ENCODE peak calls at places on chromosomes 11 and 22, in nine cellular contexts. B, U, Z, D, J, P, S, E and T are unnamed samples.

GRCh38 chr11:68164437-68164836 is 43.2 kb upstream of the CHKA start:
- DNase-seq in J (no peak), B (peak), D (no peak), U (no peak), Z (no peak), S (peak), E (no peak), P (peak), T (peak)

GRCh38 chr22:24827305-24827704 is 21.3 kb downstream of the SGSM1 start:
- DNase-seq in B (no peak), U (peak), J (no peak), P (no peak), Z (no peak), S (no peak), D (peak), E (no peak), T (no peak)

GRCh38 chr11:126733685-126734084 is 266.9 kb downstream of the KIRREL3 start:
- DNase-seq in P (no peak), E (no peak), S (peak), U (no peak), Z (no peak), J (no peak), B (no peak), D (no peak), T (no peak)

GRCh38 chr11:78138694-78139421 is 568 bp downstream of the ALG8 start:
- DNase-seq in B (peak), J (no peak), S (peak), D (no peak), E (no peak), P (peak), U (no peak), Z (no peak), T (peak)

GRCh38 chr11:2663915-2664314 is 35.9 kb downstream of the KCNQ1OT1 start:
- DNase-seq in P (no peak), B (no peak), E (no peak), J (no peak), U (no peak), S (no peak), D (peak), Z (no peak), T (no peak)

GRCh38 chr11:412641-413119 is 2.1 kb downstream of the SIGIRR start:
- DNase-seq in P (no peak), B (no peak), E (no peak), D (peak), J (no peak), U (peak), S (no peak), Z (no peak), T (no peak)

GRCh38 chr11:73528420-73528819 is 69.5 kb downstream of the FAM168A start:
- DNase-seq in D (no peak), E (no peak), J (no peak), P (no peak), Z (no peak), U (no peak), S (no peak), B (peak), T (no peak)

GRCh38 chr22:40055143-40055926 is 60.6 kb downstream of the FAM83F start:
- DNase-seq in B (no peak), E (peak), Z (no peak), U (no peak), P (peak), S (no peak), D (no peak), J (peak), T (no peak)

GRCh38 chr11:95147364-95147905 is 57.8 kb downstream of the ENDOD1 start:
- DNase-seq in D (no peak), Z (peak), B (peak), E (no peak), U (no peak), S (peak), P (peak), J (no peak), T (peak)

GRCh38 chr11:75424396-75424795 is 8.6 kb downstream of the KLHL35 start:
- DNase-seq in D (peak), Z (no peak), J (no peak), E (no peak), U (no peak), P (no peak), S (no peak), B (no peak), T (no peak)

GRCh38 chr11:71304045-71304444 is 51.7 kb upstream of the SHANK2 start:
- DNase-seq in S (no peak), P (no peak), B (no peak), U (no peak), Z (no peak), J (no peak), D (no peak), E (no peak), T (no peak)

GRCh38 chr11:126722006-126722736 is 278.4 kb downstream of the KIRREL3 start:
- DNase-seq in B (no peak), J (no peak), U (no peak), D (no peak), S (peak), P (no peak), Z (no peak), E (no peak), T (no peak)

GRCh38 chr11:114738954-114739353 is 60.6 kb downstream of the NXPE2 start:
- DNase-seq in U (no peak), E (no peak), D (no peak), P (peak), J (peak), S (peak), B (peak), Z (peak), T (peak)

GRCh38 chr11:67645521-67646457 is 4.7 kb downstream of the ACY3 start:
- DNase-seq in J (no peak), P (no peak), B (no peak), S (no peak), U (peak), E (no peak), Z (no peak), D (peak), T (no peak)

GRCh38 chr11:34331329-34331728 is 26.5 kb downstream of the ABTB2 start:
- DNase-seq in U (no peak), S (peak), J (no peak), B (no peak), D (no peak), E (no peak), Z (peak), P (peak), T (peak)

GRCh38 chr11:14414470-14415461 is 55.8 kb upstream of the RRAS2 start:
- DNase-seq in J (peak), U (no peak), D (no peak), B (peak), S (peak), E (peak), P (no peak), Z (no peak), T (no peak)

GRCh38 chr11:75031771-75032549 is 43.2 kb downstream of the NEU3 start:
- DNase-seq in P (peak), Z (peak), D (peak), J (peak), E (peak), U (peak), S (peak), B (peak), T (peak)

GRCh38 chr22:49896201-49896600 is 22.0 kb downstream of the ALG12 start:
- DNase-seq in B (no peak), D (peak), U (no peak), P (no peak), Z (no peak), J (no peak), E (no peak), S (no peak), T (no peak)

GRCh38 chr22:41308544-41308947 is 7.2 kb downstream of the ZC3H7B start:
- DNase-seq in S (no peak), U (no peak), E (no peak), J (no peak), P (no peak), Z (peak), D (no peak), B (peak), T (no peak)

GRCh38 chr11:72773291-72773690 is 20.6 kb downstream of the STARD10 start:
- DNase-seq in Z (peak), S (peak), J (no peak), B (peak), P (peak), E (no peak), D (no peak), U (no peak), T (peak)

GRCh38 chr22:30694638-30695350 is at the start of gene OSBP2:
- DNase-seq in S (no peak), Z (peak), U (peak), D (peak), E (no peak), B (no peak), J (peak), P (no peak), T (no peak)

GRCh38 chr11:95266751-95267374 is 35.9 kb upstream of the SESN3 start:
- DNase-seq in U (no peak), J (no peak), P (no peak), Z (no peak), S (no peak), B (peak), E (no peak), D (no peak), T (no peak)

GRCh38 chr11:100098560-100098959 is 588.5 kb upstream of the ARHGAP42 start:
- DNase-seq in P (no peak), D (no peak), E (no peak), U (no peak), S (no peak), Z (no peak), J (no peak), B (no peak), T (no peak)

GRCh38 chr22:30043181-30043580 is 37.1 kb upstream of the HORMAD2 start:
- DNase-seq in B (no peak), P (no peak), S (no peak), D (no peak), J (no peak), U (no peak), Z (no peak), E (no peak), T (no peak)

GRCh38 chr11:63489879-63490278 is 1.1 kb downstream of the PLAAT5 start:
- DNase-seq in U (no peak), E (no peak), D (no peak), Z (peak), P (no peak), S (no peak), B (no peak), J (no peak), T (peak)

GRCh38 chr11:75931124-75931523 is 116.1 kb downstream of the UVRAG start:
- DNase-seq in E (no peak), U (no peak), S (peak), Z (no peak), J (no peak), B (peak), D (no peak), P (peak), T (peak)

DNA sequence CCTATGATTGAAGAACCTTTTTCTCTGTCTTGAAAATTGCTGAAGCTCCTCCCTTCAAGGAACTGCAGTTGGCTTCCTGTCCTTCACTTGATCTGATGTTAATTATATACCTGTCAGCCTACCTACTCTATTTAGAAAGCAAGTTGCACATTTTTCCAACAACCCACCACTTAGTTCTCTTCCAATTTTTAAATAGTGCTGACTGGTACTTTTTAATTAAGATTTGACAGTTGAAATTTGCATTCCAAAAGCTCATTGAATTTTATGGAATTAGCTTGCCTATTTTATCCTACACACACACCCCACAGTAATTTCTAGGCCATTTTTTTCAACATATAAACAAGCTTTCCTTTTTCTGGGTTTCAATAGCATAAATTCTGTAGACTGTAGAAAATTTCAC is 820.3 kb upstream of the FAT3 start:
- DNase-seq in D (no peak), B (no peak), J (no peak), U (no peak), S (no peak), E (no peak), P (no peak), Z (no peak), T (no peak)
- H3K4me3 ChIP-seq in D (no peak), B (no peak), J (no peak), U (no peak), S (no peak), E (no peak), P (no peak), Z (no peak), T (no peak)

DNA sequence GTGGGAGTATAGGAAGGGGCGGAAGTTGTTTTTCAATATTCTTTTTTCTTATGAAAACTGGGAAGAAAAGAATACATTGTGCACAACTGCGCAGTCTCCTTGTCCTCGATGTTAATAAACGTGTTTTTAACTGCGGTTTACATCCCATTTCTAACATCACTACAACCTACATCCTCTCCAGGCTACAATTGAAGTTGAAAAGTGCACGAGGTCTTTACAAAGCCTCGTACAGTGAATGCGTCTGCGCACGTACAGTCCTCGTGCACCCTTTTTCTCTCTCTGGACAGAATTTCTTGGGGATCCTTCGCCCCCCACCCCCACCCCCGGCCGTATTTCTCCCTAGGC is 102.4 kb downstream of the WT1 start:
- DNase-seq in J (no peak), Z (no peak), D (no peak), B (no peak), S (no peak), P (no peak), U (no peak), E (no peak), T (no peak)
- H3K4me3 ChIP-seq in J (peak), Z (no peak), D (peak), B (no peak), S (no peak), P (no peak), U (no peak), E (no peak), T (peak)

GRCh38 chr22:37243402-37244113 is 511 bp downstream of the RAC2 start:
- DNase-seq in Z (no peak), E (no peak), D (peak), P (no peak), B (no peak), U (no peak), S (no peak), J (no peak), T (no peak)
- H3K4me3 ChIP-seq in Z (no peak), E (peak), D (peak), P (peak), B (peak), U (peak), S (peak), J (peak), T (peak)

GRCh38 chr11:91981995-91982394 is 242.6 kb upstream of the FAT3 start:
- DNase-seq in S (peak), U (no peak), E (no peak), P (peak), J (no peak), B (peak), D (no peak), Z (peak), T (peak)
- H3K4me3 ChIP-seq in S (no peak), U (no peak), E (no peak), P (no peak), J (no peak), B (no peak), D (no peak), Z (no peak), T (no peak)

GRCh38 chr11:101127699-101128570 is 1.7 kb downstream of the PGR start:
- DNase-seq in S (no peak), U (peak), E (no peak), B (peak), Z (peak), D (peak), P (no peak), J (no peak), T (no peak)
- H3K4me3 ChIP-seq in S (peak), U (peak), E (no peak), B (peak), Z (peak), D (peak), P (peak), J (no peak), T (peak)

GRCh38 chr22:44419429-44419828 is 78.6 kb downstream of the RTL6 start:
- DNase-seq in J (no peak), Z (no peak), E (no peak), D (no peak), P (peak), U (no peak), B (no peak), S (peak), T (peak)
- H3K4me3 ChIP-seq in J (no peak), Z (no peak), E (no peak), D (no peak), P (no peak), U (no peak), B (no peak), S (no peak), T (no peak)